ENCODE peak calls at places on chromosome 13, in five cellular contexts. W, C, X, I and T are unnamed samples.

GRCh38 chr13:66225071-66225470 is 1005.1 kb downstream of the PCDH9 start:
- DNase-seq in X (no peak), C (no peak), W (no peak), I (no peak), T (no peak)

GRCh38 chr13:33543631-33544030 is 258.1 kb upstream of the STARD13 start:
- DNase-seq in C (peak), X (peak), I (no peak), W (peak), T (no peak)

GRCh38 chr13:51797664-51798488 is 6.1 kb downstream of the DHRS12 start:
- DNase-seq in W (peak), X (peak), C (peak), I (no peak), T (peak)

GRCh38 chr13:52377898-52378297 is 28.1 kb downstream of the THSD1 start:
- DNase-seq in I (no peak), C (no peak), W (no peak), X (no peak), T (no peak)

GRCh38 chr13:40667622-40667978 is 1.2 kb upstream of the FOXO1 start:
- DNase-seq in X (no peak), C (no peak), I (no peak), W (no peak), T (peak)

GRCh38 chr13:98089246-98089645 is 53.6 kb upstream of the FARP1 start:
- DNase-seq in C (peak), W (peak), I (no peak), X (no peak), T (no peak)

GRCh38 chr13:32035701-32036100 is 4.1 kb downstream of the FRY start:
- DNase-seq in C (no peak), W (no peak), I (no peak), X (no peak), T (no peak)

GRCh38 chr13:38213307-38213706 is 136.3 kb upstream of the UFM1 start:
- DNase-seq in W (peak), X (no peak), I (no peak), C (peak), T (no peak)

GRCh38 chr13:36981156-36981743 is 17.9 kb downstream of the ALG5 start:
- DNase-seq in W (peak), X (peak), C (peak), I (no peak), T (no peak)
- TF ChIP-seq CTCF in W (peak), X (peak), C (peak), I (peak), T (peak)

DNA sequence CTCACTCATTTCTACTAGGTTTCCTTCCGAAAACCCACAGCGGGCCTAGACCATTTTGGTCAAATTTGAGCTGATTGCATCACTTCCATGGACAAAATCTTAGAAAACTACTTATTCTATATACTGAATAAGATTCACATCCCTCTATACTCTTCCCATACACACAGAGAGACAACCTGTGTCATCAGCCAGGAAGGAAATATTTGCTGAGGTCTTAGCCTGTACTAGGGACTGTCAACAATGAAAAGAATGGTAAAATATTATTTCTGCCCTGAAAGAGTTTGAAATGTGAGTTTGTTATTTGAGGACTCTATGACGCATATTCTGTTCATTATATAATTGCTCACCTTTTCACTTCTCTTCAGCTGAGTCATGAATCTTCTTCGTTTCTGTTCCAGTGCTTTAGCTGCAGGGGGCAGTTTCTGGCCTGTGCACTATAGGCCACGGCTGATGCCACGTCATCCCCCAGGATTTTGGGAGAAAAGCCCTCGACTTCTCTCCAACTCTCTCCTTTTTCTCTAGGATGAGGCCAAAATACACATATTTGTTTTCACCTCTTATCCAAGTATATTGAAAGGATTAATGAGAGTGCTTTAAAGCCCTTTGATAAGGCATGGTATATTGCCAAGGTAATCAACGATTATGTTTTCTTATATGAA is 47.7 kb downstream of the GSX1 start:
- DNase-seq in X (no peak), W (no peak), C (no peak), I (no peak), T (no peak)
- TF ChIP-seq CTCF in X (no peak), W (no peak), C (no peak), I (no peak), T (no peak)

GRCh38 chr13:71303144-71303543 is 563.9 kb downstream of the DACH1 start:
- DNase-seq in W (no peak), C (peak), I (no peak), X (no peak), T (no peak)
- TF ChIP-seq CTCF in W (no peak), C (peak), I (peak), X (no peak), T (no peak)

DNA sequence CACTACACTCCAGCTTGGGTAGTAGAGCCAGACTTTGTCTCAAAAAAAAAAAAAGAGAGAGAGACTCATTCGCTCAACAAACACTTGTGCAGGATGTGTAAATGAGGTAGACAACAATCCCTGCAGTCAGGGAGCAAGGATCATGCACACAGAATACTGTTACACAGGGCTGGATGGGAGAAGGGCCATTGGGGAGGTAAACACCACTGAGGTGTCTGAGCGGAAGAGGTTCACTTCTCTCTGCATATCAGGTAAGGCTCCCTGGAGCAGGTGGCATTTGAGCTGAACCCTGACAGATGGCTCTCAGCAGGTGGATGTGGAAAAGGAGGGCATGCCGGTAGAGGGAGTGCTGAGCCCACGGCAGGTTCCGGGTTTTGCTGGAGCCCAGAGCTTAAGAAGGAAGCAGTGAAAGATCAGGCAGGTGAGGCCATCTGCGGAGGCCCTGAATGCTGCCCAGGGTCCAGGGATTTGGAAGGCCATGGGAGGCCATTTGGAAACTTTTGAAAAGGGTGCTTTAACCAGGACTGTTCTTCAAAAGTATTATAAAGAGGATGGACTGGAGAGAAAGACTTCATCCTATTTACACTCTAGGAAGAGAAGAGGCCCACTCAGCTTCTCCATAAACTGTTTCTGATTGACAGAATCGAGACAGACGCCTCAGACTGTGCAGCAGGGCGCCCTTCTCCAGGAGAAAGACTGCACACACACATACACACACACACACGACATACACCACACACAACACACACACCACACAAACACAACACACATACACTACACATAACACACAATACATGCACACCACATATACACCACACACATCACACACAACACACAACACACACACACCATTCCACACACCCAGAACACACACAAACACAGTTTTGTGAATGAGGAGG is 199.4 kb downstream of the USP12 start:
- DNase-seq in W (peak), X (peak), C (peak), I (no peak), T (peak)
- TF ChIP-seq CTCF in W (peak), X (peak), C (peak), I (peak), T (no peak)

GRCh38 chr13:114145722-114146121 is 13.3 kb upstream of the RASA3 start:
- DNase-seq in W (no peak), C (no peak), X (no peak), I (no peak), T (no peak)

GRCh38 chr13:114145256-114145655 is 12.8 kb upstream of the RASA3 start:
- DNase-seq in X (no peak), I (no peak), W (no peak), C (no peak), T (no peak)

GRCh38 chr13:114142640-114143490 is 10.4 kb upstream of the RASA3 start:
- DNase-seq in C (no peak), X (no peak), I (no peak), W (no peak), T (peak)

GRCh38 chr13:114144606-114145244 is 12.3 kb upstream of the RASA3 start:
- DNase-seq in W (no peak), X (no peak), C (no peak), I (no peak), T (no peak)

DNA sequence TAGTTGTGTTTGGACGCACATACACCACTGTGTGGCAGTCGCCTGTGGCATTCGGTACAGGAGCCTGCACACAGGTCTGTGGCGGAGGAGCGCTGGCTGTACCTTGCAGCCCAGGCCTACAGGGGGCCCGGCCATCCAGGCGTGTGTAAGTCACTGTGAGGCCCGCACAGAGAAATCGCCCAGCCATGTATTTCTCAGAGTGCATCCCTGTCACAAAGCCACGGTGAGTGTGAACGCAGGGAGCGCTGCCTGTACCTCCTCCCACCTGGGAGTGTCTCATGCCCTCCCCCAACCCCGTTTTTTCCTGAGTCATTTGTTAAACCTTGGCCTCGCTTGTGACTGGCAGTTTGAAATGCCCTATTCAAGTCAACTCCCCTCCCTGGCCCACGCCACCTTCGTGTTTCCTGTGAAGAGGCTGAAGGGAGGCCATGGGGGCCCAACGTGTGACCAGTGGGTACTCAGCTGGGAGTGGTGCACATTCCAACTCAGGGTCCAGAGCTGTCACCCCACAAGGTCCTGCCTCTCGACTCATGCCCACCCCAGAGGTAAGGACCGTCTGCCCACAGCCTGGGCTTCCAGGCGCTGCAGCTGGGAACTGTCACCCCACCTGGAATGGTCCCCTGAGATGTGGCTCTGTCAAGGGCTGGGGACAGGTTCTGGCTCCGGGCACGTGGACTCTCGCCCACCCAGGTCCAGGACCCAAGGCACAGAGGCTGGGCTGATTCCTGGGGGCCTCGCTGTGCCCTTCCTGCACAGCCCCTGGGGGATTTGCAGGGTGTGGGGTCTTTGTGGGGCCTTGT is 11.6 kb upstream of the RASA3 start:
- DNase-seq in X (no peak), C (no peak), W (no peak), I (no peak), T (peak)
- TF ChIP-seq CTCF in X (no peak), C (no peak), W (no peak), I (peak), T (peak)

GRCh38 chr13:26036383-26036782 is 15.4 kb downstream of the SHISA2 start:
- DNase-seq in C (no peak), X (no peak), I (no peak), W (no peak), T (no peak)

GRCh38 chr13:26041476-26041875 is 10.3 kb downstream of the SHISA2 start:
- DNase-seq in C (no peak), X (no peak), I (no peak), W (no peak), T (no peak)

GRCh38 chr13:26038931-26039475 is 12.8 kb downstream of the SHISA2 start:
- DNase-seq in W (no peak), X (no peak), C (no peak), I (no peak), T (no peak)

GRCh38 chr13:26034018-26034417 is 17.8 kb downstream of the SHISA2 start:
- DNase-seq in W (no peak), I (no peak), X (no peak), C (no peak), T (no peak)

GRCh38 chr13:26037302-26037701 is 14.5 kb downstream of the SHISA2 start:
- DNase-seq in W (no peak), C (no peak), I (peak), X (no peak), T (peak)
- TF ChIP-seq CTCF in W (peak), C (peak), I (peak), X (peak), T (peak)

DNA sequence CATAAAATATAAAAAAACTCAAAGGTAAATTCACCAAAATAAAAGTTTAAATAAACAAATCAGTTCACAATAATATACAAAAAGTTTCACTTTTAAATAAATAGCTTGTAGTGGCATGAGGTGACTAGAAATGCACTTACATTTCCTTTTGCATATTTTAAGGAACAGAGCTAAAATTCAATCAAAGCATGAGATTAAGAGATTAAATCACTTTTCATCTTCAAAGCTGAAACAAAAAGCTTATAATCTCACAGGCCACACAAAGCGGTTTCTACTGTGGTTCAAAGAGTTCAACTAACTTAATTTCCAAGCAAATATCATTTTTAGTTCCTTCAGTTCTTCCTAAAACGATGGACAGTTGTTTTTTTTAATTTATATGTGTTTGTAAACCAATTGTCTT is 38.9 kb downstream of the TSC22D1 start:
- DNase-seq in I (no peak), X (no peak), W (no peak), C (no peak), T (no peak)
- TF ChIP-seq CTCF in I (no peak), X (no peak), W (no peak), C (no peak), T (no peak)

GRCh38 chr13:35470671-35471465 is 5.6 kb downstream of the MAB21L1 start:
- DNase-seq in I (peak), W (peak), X (no peak), C (peak), T (no peak)
- TF ChIP-seq CTCF in I (no peak), W (no peak), X (no peak), C (no peak), T (no peak)

GRCh38 chr13:94080527-94080926 is 399.0 kb downstream of the DCT start:
- DNase-seq in C (no peak), X (no peak), W (no peak), I (no peak), T (no peak)

DNA sequence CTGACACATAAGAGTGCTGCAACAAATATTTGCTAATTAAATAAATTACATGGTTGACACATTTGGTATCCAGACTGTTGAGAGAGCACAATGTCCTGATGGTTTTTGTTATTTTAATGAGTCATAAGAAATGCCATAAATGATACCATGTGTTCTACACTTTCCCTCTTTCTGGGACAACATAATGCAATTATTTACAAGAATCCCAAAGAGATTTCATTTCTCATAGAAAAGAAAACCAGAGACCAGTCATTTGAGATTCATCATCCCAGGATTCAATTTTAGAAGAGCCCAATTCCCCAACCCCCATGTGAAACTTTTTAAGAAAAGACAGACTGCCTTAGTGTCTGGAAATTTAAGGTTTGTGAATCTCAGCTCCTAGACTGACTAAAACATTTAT is 399.6 kb downstream of the DCT start:
- DNase-seq in C (peak), I (no peak), X (no peak), W (peak), T (no peak)
- TF ChIP-seq CTCF in C (no peak), I (no peak), X (no peak), W (no peak), T (no peak)

DNA sequence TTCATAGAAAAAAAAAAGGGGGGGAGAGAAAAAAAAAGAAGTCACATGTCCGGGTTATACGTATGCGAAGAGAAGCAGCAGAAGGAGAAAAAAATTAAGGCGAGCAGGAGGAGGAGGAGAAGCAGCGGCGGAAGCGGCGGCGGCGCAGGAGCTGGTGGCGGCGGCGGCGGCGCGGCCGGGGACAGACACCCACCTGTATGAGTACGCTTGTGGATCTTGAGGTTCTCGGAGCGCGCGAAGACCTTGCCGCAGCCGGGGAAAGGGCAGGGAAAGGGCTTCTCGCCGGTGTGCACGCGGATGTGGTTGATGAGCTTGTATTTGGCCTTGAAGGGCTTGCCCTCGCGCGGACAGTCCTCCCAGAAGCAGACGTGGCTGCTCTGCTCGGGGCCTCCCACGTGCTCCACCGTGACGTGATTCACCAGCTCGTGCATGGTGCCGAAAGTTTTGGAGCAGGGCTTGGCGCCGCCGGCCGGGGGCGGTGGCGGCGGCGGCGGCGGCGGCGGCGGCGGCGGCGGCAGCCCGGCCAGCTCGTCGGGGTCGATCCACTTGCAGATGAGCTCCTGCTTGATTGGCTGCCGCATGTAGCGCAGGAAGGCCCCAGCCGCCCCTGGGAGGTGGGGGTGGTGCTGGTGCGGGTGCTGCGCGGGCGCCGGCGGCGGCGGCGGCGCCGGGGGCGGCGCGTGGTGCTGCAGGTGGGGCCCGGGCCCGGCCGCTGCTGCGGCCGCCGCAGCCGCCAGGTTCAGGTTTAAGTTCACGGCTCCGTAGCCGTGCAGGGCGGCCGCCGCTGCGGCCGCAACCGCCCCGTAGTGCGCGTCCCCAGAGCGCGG is 1.4 kb downstream of the ZIC5 start:
- DNase-seq in X (peak), I (no peak), C (no peak), W (no peak), T (peak)
- TF ChIP-seq CTCF in X (no peak), I (no peak), C (no peak), W (no peak), T (no peak)